ENCODE peak calls at places on chromosomes 16 and 17, in four cellular contexts. One of them, this sample, is unnamed.

GRCh38 chr17:40086150-40087044 is 14.0 kb downstream of the NR1D1 start:
- DNase-seq in HT-29: peak
- DNase-seq in HL-60: no peak
- DNase-seq in ELR: peak
- DNase-seq in this sample: no peak

GRCh38 chr17:58344047-58344790 is 7.8 kb downstream of the SUPT4H1 start:
- DNase-seq in HT-29: no peak
- DNase-seq in HL-60: peak
- DNase-seq in ELR: no peak
- DNase-seq in this sample: peak

GRCh38 chr16:31269541-31269940 is 9.8 kb downstream of the ITGAM start:
- DNase-seq in HT-29: no peak
- DNase-seq in HL-60: no peak
- DNase-seq in ELR: no peak
- DNase-seq in this sample: no peak

GRCh38 chr16:29809031-29809747 is 2.8 kb upstream of the PRRT2 start:
- DNase-seq in HT-29: no peak
- DNase-seq in HL-60: no peak
- DNase-seq in ELR: peak
- DNase-seq in this sample: no peak

GRCh38 chr17:42526031-42526444 is 10.0 kb upstream of the NAGLU start:
- DNase-seq in HT-29: no peak
- DNase-seq in HL-60: no peak
- DNase-seq in ELR: peak
- DNase-seq in this sample: no peak

GRCh38 chr16:58020628-58021521 is 4.7 kb upstream of the MMP15 start:
- DNase-seq in HT-29: peak
- DNase-seq in HL-60: peak
- DNase-seq in ELR: peak
- DNase-seq in this sample: no peak

GRCh38 chr16:49280861-49281331 is 742 bp downstream of the CBLN1 start:
- DNase-seq in HT-29: no peak
- DNase-seq in HL-60: no peak
- DNase-seq in ELR: no peak
- DNase-seq in this sample: no peak

GRCh38 chr17:78670850-78671291 is 93.7 kb upstream of the DNAH17 start:
- DNase-seq in HT-29: no peak
- DNase-seq in HL-60: no peak
- DNase-seq in ELR: no peak
- DNase-seq in this sample: no peak

GRCh38 chr17:42814633-42815399 is 9.3 kb downstream of the BECN1 start:
- DNase-seq in HT-29: no peak
- DNase-seq in HL-60: no peak
- DNase-seq in ELR: peak
- DNase-seq in this sample: no peak

GRCh38 chr17:80126449-80126715 is 20.5 kb downstream of the EIF4A3 start:
- DNase-seq in HT-29: no peak
- DNase-seq in HL-60: no peak
- DNase-seq in ELR: no peak
- DNase-seq in this sample: no peak

GRCh38 chr17:17385502-17385901 is 82.3 kb downstream of the NT5M start:
- DNase-seq in HT-29: no peak
- DNase-seq in HL-60: no peak
- DNase-seq in ELR: no peak
- DNase-seq in this sample: no peak

GRCh38 chr17:28500712-28501379 is 5.3 kb upstream of the FOXN1 start:
- DNase-seq in HT-29: no peak
- DNase-seq in HL-60: no peak
- DNase-seq in ELR: no peak
- DNase-seq in this sample: peak

GRCh38 chr16:87044031-87044380 is 273.2 kb downstream of the C16orf95 start:
- DNase-seq in HT-29: no peak
- DNase-seq in HL-60: no peak
- DNase-seq in ELR: peak
- DNase-seq in this sample: no peak

GRCh38 chr17:48045270-48046001 is 2.7 kb upstream of the NFE2L1 start:
- DNase-seq in HT-29: no peak
- DNase-seq in HL-60: no peak
- DNase-seq in ELR: peak
- DNase-seq in this sample: no peak

GRCh38 chr17:16987830-16988601 is 16.1 kb upstream of the TNFRSF13B start:
- DNase-seq in HT-29: no peak
- DNase-seq in HL-60: peak
- DNase-seq in ELR: peak
- DNase-seq in this sample: peak

GRCh38 chr17:66570353-66571195 is 264.3 kb upstream of the CACNG5 start:
- DNase-seq in HT-29: no peak
- DNase-seq in HL-60: no peak
- DNase-seq in ELR: peak
- DNase-seq in this sample: no peak

GRCh38 chr17:38418069-38418692 is 10.1 kb upstream of the ARHGAP23 start:
- DNase-seq in HT-29: no peak
- DNase-seq in HL-60: no peak
- DNase-seq in ELR: no peak
- DNase-seq in this sample: no peak

GRCh38 chr16:71526111-71526998 is at the start of gene CHST4:
- DNase-seq in HT-29: peak
- DNase-seq in HL-60: peak
- DNase-seq in ELR: peak
- DNase-seq in this sample: no peak

GRCh38 chr16:70644763-70645597 is 1.4 kb upstream of the IL34 start:
- DNase-seq in HT-29: no peak
- DNase-seq in HL-60: no peak
- DNase-seq in ELR: no peak
- DNase-seq in this sample: no peak

GRCh38 chr16:68087688-68088087 is 2.5 kb downstream of the NFATC3 start:
- DNase-seq in HT-29: no peak
- DNase-seq in HL-60: no peak
- DNase-seq in ELR: no peak
- DNase-seq in this sample: no peak

GRCh38 chr17:78133179-78133951 is 2.8 kb downstream of the TMC8 start:
- DNase-seq in HT-29: no peak
- DNase-seq in HL-60: no peak
- DNase-seq in ELR: no peak
- DNase-seq in this sample: no peak

This sample was measured in GM12864.